ENCODE peak calls at places on chromosomes 16 and 17, in seven cellular contexts. E is endothelial cell, W is HCT116, Y is mucosa of descending colon, K is choroid plexus epithelial cell, B is cardiac fibroblast, H is B cell. G is an unnamed sample.

GRCh38 chr16:66849543-66849942 is 5.3 kb downstream of the CA7 start:
- DNase-seq in E (no peak), Y (no peak), H (no peak), B (no peak), K (no peak), W (no peak), G (no peak)

GRCh38 chr17:45277992-45278391 is 16.1 kb upstream of the SPATA32 start:
- DNase-seq in Y (no peak), B (peak), W (no peak), E (no peak), K (peak), H (no peak), G (no peak)

GRCh38 chr17:57211010-57211411 is 45.3 kb upstream of the MSI2 start:
- DNase-seq in H (no peak), W (no peak), B (no peak), Y (no peak), E (no peak), K (no peak), G (no peak)

GRCh38 chr17:74568116-74568873 is 986 bp upstream of the CD300H start:
- DNase-seq in K (no peak), W (no peak), Y (no peak), B (peak), H (no peak), E (no peak), G (no peak)

GRCh38 chr16:85275533-85276249 is 163.4 kb upstream of the CIBAR2 start:
- DNase-seq in K (peak), H (peak), E (peak), B (peak), Y (peak), W (peak), G (peak)

GRCh38 chr17:76994237-76994637 is 126.0 kb downstream of the MGAT5B start:
- DNase-seq in Y (no peak), B (no peak), E (peak), H (no peak), W (no peak), K (no peak), G (no peak)

GRCh38 chr17:78826836-78827509 is 13.6 kb downstream of the USP36 start:
- DNase-seq in H (no peak), E (no peak), Y (no peak), K (no peak), B (no peak), W (no peak), G (no peak)

GRCh38 chr17:6701719-6702118 is 11.4 kb downstream of the SLC13A5 start:
- DNase-seq in W (peak), E (peak), H (peak), Y (no peak), B (peak), K (peak), G (peak)

GRCh38 chr17:78383725-78384471 is 5.4 kb downstream of the PGS1 start:
- DNase-seq in H (no peak), E (peak), Y (peak), B (peak), W (no peak), K (peak), G (no peak)

GRCh38 chr16:53864819-53865491 is 161.0 kb downstream of the FTO start:
- DNase-seq in Y (no peak), K (no peak), E (no peak), W (peak), B (no peak), H (no peak), G (no peak)

GRCh38 chr16:4649744-4650442 is 25.3 kb downstream of the MGRN1 start:
- DNase-seq in E (no peak), B (no peak), K (no peak), W (no peak), H (no peak), Y (no peak), G (no peak)

GRCh38 chr16:63568184-63568583 is 1531.9 kb upstream of the CDH8 start:
- DNase-seq in E (no peak), W (no peak), Y (no peak), H (no peak), K (no peak), B (no peak), G (no peak)

GRCh38 chr16:30011505-30012480 is 966 bp upstream of the DOC2A start:
- DNase-seq in Y (no peak), E (peak), K (no peak), W (no peak), B (no peak), H (no peak), G (no peak)

GRCh38 chr16:27243725-27244362 is 24.7 kb downstream of the NSMCE1 start:
- DNase-seq in W (no peak), B (no peak), Y (no peak), E (no peak), K (no peak), H (no peak), G (no peak)

GRCh38 chr17:15465045-15465701 is 2.2 kb downstream of the CDRT4 start:
- DNase-seq in W (no peak), H (no peak), Y (no peak), K (no peak), E (no peak), B (no peak), G (no peak)

GRCh38 chr16:82152641-82153094 is 17.4 kb downstream of the MPHOSPH6 start:
- DNase-seq in H (no peak), K (peak), B (peak), W (no peak), Y (peak), E (no peak), G (no peak)
- TF ChIP-seq CTCF in H (no peak), K (no peak), B (no peak), W (no peak), Y (no peak), E (no peak), G (no peak)

DNA sequence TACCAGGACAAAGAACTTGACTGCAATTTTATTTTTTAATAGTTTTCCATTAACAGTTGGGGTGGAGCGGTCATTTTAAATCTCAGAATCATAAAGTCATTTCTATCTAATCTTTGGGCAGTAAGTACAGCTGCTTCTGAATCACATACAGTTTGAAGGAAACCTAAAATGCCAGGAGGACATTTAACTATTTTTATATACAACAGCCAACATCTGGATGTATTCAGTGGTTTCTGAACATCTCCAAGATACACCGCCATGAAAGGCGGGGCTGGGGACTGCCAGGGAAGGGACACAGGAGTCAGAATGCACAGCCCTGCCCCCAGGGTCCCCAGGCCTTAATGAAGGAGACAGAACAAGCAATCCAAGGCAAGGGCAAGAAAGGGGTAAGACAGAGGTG is 392.3 kb downstream of the SLC39A11 start:
- DNase-seq in K (no peak), B (no peak), W (no peak), Y (no peak), E (no peak), H (no peak), G (no peak)
- TF ChIP-seq CTCF in K (no peak), B (no peak), W (no peak), Y (no peak), E (no peak), H (no peak), G (no peak)

GRCh38 chr17:71553381-71553780 is 567.4 kb upstream of the SOX9 start:
- DNase-seq in K (no peak), E (no peak), Y (no peak), W (no peak), H (no peak), B (no peak), G (no peak)
- TF ChIP-seq CTCF in K (no peak), E (no peak), Y (no peak), W (no peak), H (no peak), B (no peak), G (no peak)

GRCh38 chr16:22928882-22929281 is 114.9 kb downstream of the HS3ST2 start:
- DNase-seq in B (no peak), K (no peak), Y (no peak), H (no peak), W (no peak), E (no peak), G (no peak)
- TF ChIP-seq CTCF in B (no peak), K (no peak), Y (no peak), H (no peak), W (no peak), E (no peak), G (no peak)

GRCh38 chr17:43825567-43825966 is 7.4 kb downstream of the MPP3 start:
- DNase-seq in E (no peak), W (no peak), K (no peak), Y (no peak), B (no peak), H (no peak), G (no peak)
- TF ChIP-seq CTCF in E (no peak), W (no peak), K (no peak), Y (no peak), B (no peak), H (no peak), G (no peak)

GRCh38 chr16:17206712-17207111 is 264.0 kb downstream of the XYLT1 start:
- DNase-seq in W (no peak), E (no peak), K (no peak), Y (no peak), H (no peak), B (no peak), G (no peak)
- TF ChIP-seq CTCF in W (no peak), E (no peak), K (no peak), Y (no peak), H (no peak), B (no peak), G (no peak)

G was measured in progenitor cell of endocrine pancreas.